ENCODE peak calls at places on chromosomes 13 and 19, in eight cellular contexts. G is pons; M is HTR-8/SVneo; C is Kasumi-1; P is activated naive CD4-positive, alpha-beta T cell; S is stimulated activated CD8-positive, alpha-beta memory T cell treated with anti-CD3 and anti-CD28 coated beads, Interleukin-2, amount 100 ng/mL, for 1 hour; I is nephron progenitor cell; X is non-pigmented ciliary epithelial cell. E is an unnamed sample.

GRCh38 chr13:24038846-24039330 is 121.6 kb upstream of the SPATA13 start:
- DNase-seq in M (no peak), P (no peak), S (no peak), X (no peak), I (no peak), G (peak), C (no peak), E (no peak)

GRCh38 chr13:100096526-100096925 is 7.6 kb downstream of the PCCA start:
- DNase-seq in X (no peak), P (no peak), G (no peak), S (no peak), M (no peak), C (no peak), I (no peak), E (no peak)

GRCh38 chr19:54967611-54968010 is 1.4 kb downstream of the NLRP2 start:
- DNase-seq in S (no peak), P (no peak), G (no peak), M (no peak), I (no peak), X (no peak), C (no peak), E (no peak)

GRCh38 chr19:12202250-12202649 is 39.4 kb downstream of the ZNF136 start:
- DNase-seq in G (no peak), I (no peak), S (no peak), P (peak), M (no peak), C (no peak), X (no peak), E (no peak)

GRCh38 chr13:33911521-33911920 is 93.6 kb downstream of the RFC3 start:
- DNase-seq in C (no peak), P (no peak), S (no peak), G (no peak), M (no peak), I (no peak), X (no peak), E (no peak)

GRCh38 chr19:4988770-4989251 is 19.9 kb downstream of the KDM4B start:
- DNase-seq in X (no peak), P (no peak), C (no peak), G (no peak), S (no peak), I (no peak), M (peak), E (no peak)

GRCh38 chr13:20348018-20348417 is 115.9 kb upstream of the GJB6 start:
- DNase-seq in X (no peak), I (no peak), G (no peak), S (no peak), P (no peak), C (no peak), M (no peak), E (no peak)

GRCh38 chr13:96637039-96637438 is 357.2 kb downstream of the OXGR1 start:
- DNase-seq in S (no peak), I (no peak), G (no peak), X (no peak), M (no peak), P (no peak), C (no peak), E (no peak)

GRCh38 chr19:4431808-4432674 is 25.6 kb downstream of the UBXN6 start:
- DNase-seq in S (no peak), I (no peak), X (no peak), M (no peak), C (peak), G (peak), P (no peak), E (no peak)

GRCh38 chr13:29569253-29570057 is 26.0 kb downstream of the SLC7A1 start:
- DNase-seq in M (no peak), I (no peak), S (no peak), G (no peak), X (no peak), C (no peak), P (no peak), E (no peak)

GRCh38 chr13:35279500-35279899 is 197.0 kb downstream of the MAB21L1 start:
- DNase-seq in P (no peak), C (no peak), G (no peak), S (no peak), I (peak), M (no peak), X (no peak), E (no peak)

GRCh38 chr19:41619018-41619571 is 7.8 kb downstream of the CEACAM4 start:
- DNase-seq in M (no peak), C (peak), I (no peak), S (no peak), X (no peak), P (no peak), G (no peak), E (no peak)

GRCh38 chr19:50500060-50500752 is 10.8 kb downstream of the JOSD2 start:
- DNase-seq in C (no peak), S (no peak), P (no peak), G (no peak), I (peak), X (no peak), M (no peak), E (peak)

GRCh38 chr19:51111606-51112005 is 3.4 kb upstream of the CTU1 start:
- DNase-seq in S (no peak), P (no peak), M (no peak), X (no peak), C (no peak), G (no peak), I (peak), E (no peak)

GRCh38 chr13:50127726-50128291 is 112.6 kb downstream of the KCNRG start:
- DNase-seq in M (no peak), G (no peak), S (no peak), I (peak), P (no peak), C (no peak), X (no peak), E (no peak)

GRCh38 chr19:13398780-13399726 is 107.2 kb downstream of the CACNA1A start:
- DNase-seq in G (peak), I (no peak), C (no peak), X (peak), P (no peak), S (no peak), M (peak), E (no peak)

GRCh38 chr19:55486971-55487883 is 1.0 kb upstream of the SSC5D start:
- DNase-seq in X (peak), I (peak), S (no peak), M (no peak), P (no peak), G (no peak), C (peak), E (no peak)

GRCh38 chr19:4267101-4267900 is 11.8 kb upstream of the SHD start:
- DNase-seq in P (peak), M (no peak), I (peak), G (no peak), X (no peak), S (peak), C (peak), E (no peak)

GRCh38 chr19:33450689-33451088 is 70.9 kb downstream of the PEPD start:
- DNase-seq in I (no peak), M (no peak), G (no peak), P (no peak), S (no peak), X (no peak), C (no peak), E (no peak)